ENCODE peak calls at places on chromosomes 11 and 22, in eight cellular contexts. B is colonic mucosa, E is body of pancreas, A is HFF-Myc, U is nephron progenitor cell, P is H9, F is coronary artery, I is upper lobe of right lung. L is an unnamed sample.

GRCh38 chr22:31627223-31627731 is 34.7 kb downstream of the PISD start:
- DNase-seq in P (peak), A (no peak), E (no peak), B (no peak), F (no peak), U (no peak), I (no peak), L (no peak)

GRCh38 chr11:58024601-58025091 is 965 bp downstream of the OR9Q1 start:
- DNase-seq in E (peak), I (peak), A (no peak), P (no peak), B (peak), U (peak), F (no peak), L (no peak)

GRCh38 chr11:104219081-104219480 is 55.1 kb upstream of the PDGFD start:
- DNase-seq in U (no peak), F (no peak), E (no peak), B (no peak), P (no peak), A (no peak), I (no peak), L (no peak)

GRCh38 chr22:36192601-36193000 is 9.0 kb downstream of the APOL4 start:
- DNase-seq in E (no peak), I (no peak), B (no peak), P (no peak), A (no peak), F (no peak), U (no peak), L (no peak)

GRCh38 chr11:118176400-118177134 is at the start of gene SCN2B:
- DNase-seq in U (no peak), I (no peak), B (no peak), E (no peak), F (no peak), P (no peak), A (no peak), L (no peak)

GRCh38 chr22:49417833-49418232 is 409.8 kb downstream of the BRD1 start:
- DNase-seq in I (no peak), A (no peak), U (no peak), E (no peak), P (no peak), B (no peak), F (peak), L (peak)

GRCh38 chr11:26675233-26675928 is 46.5 kb downstream of the SLC5A12 start:
- DNase-seq in A (no peak), F (no peak), I (no peak), P (no peak), E (no peak), U (no peak), B (no peak), L (no peak)

GRCh38 chr11:19301336-19301735 is 60.6 kb upstream of the E2F8 start:
- DNase-seq in I (no peak), B (no peak), F (no peak), P (no peak), A (no peak), U (no peak), E (no peak), L (no peak)

GRCh38 chr11:103601230-103601846 is 435.1 kb upstream of the DDI1 start:
- DNase-seq in I (no peak), P (peak), B (peak), E (peak), A (peak), F (no peak), U (peak), L (no peak)

GRCh38 chr11:121112498-121113455 is 11.7 kb downstream of the TECTA start:
- DNase-seq in I (peak), E (peak), U (peak), A (peak), P (peak), B (peak), F (no peak), L (no peak)

GRCh38 chr11:62708423-62709261 is 1.2 kb downstream of the GNG3 start:
- DNase-seq in E (no peak), I (peak), F (no peak), P (peak), A (no peak), U (no peak), B (peak), L (no peak)

GRCh38 chr11:77074205-77074604 is 7.4 kb downstream of the CAPN5 start:
- DNase-seq in P (peak), B (peak), A (no peak), E (no peak), I (peak), U (no peak), F (peak), L (no peak)

GRCh38 chr22:36599771-36600170 is 70.8 kb upstream of the EIF3D start:
- DNase-seq in E (no peak), P (no peak), A (no peak), B (no peak), I (peak), U (no peak), F (no peak), L (no peak)

GRCh38 chr22:17120281-17120680 is 879 bp downstream of the TMEM121B start:
- DNase-seq in P (peak), A (no peak), I (peak), B (no peak), F (no peak), U (peak), E (peak), L (no peak)

GRCh38 chr11:24383137-24383536 is 113.7 kb upstream of the LUZP2 start:
- DNase-seq in U (no peak), E (no peak), A (no peak), P (no peak), B (no peak), F (no peak), I (no peak), L (no peak)

GRCh38 chr11:3206128-3206921 is 12.3 kb downstream of the MRGPRG start:
- DNase-seq in I (no peak), U (no peak), E (no peak), F (no peak), P (no peak), A (no peak), B (no peak), L (peak)

GRCh38 chr11:11081273-11081672 is 223.4 kb upstream of the ZBED5 start:
- DNase-seq in E (no peak), A (no peak), F (no peak), B (no peak), P (no peak), U (no peak), I (no peak), L (no peak)

GRCh38 chr22:28051787-28052356 is 132.8 kb upstream of the PITPNB start:
- DNase-seq in I (peak), A (no peak), P (peak), E (peak), B (peak), U (peak), F (no peak), L (no peak)

GRCh38 chr22:49372530-49373288 is 455.0 kb downstream of the BRD1 start:
- DNase-seq in A (no peak), P (peak), I (peak), B (peak), U (peak), F (peak), E (no peak), L (peak)

GRCh38 chr11:62504158-62504973 is 42.2 kb downstream of the AHNAK start:
- DNase-seq in E (no peak), U (peak), P (peak), B (no peak), A (no peak), I (peak), F (no peak), L (no peak)

GRCh38 chr11:124799384-124800225 is 601 bp downstream of the MSANTD2 start:
- DNase-seq in P (peak), E (peak), I (peak), F (peak), U (peak), B (peak), A (no peak), L (no peak)

GRCh38 chr11:74634537-74634936 is 42.2 kb downstream of the POLD3 start:
- DNase-seq in A (no peak), F (no peak), U (no peak), E (peak), P (no peak), B (peak), I (no peak), L (no peak)

GRCh38 chr11:77468527-77468926 is 5.4 kb downstream of the PAK1 start:
- DNase-seq in P (no peak), U (no peak), I (no peak), B (no peak), A (no peak), E (no peak), F (no peak), L (no peak)

GRCh38 chr22:23086787-23087186 is 16.5 kb downstream of the GNAZ start:
- DNase-seq in F (no peak), P (no peak), U (no peak), E (no peak), A (no peak), I (no peak), B (no peak), L (no peak)

GRCh38 chr22:35341090-35341874 is 39.6 kb upstream of the HMOX1 start:
- DNase-seq in F (no peak), A (no peak), P (no peak), I (no peak), U (no peak), B (no peak), E (no peak), L (no peak)

GRCh38 chr11:126988655-126989054 is 11.9 kb downstream of the KIRREL3 start:
- DNase-seq in I (no peak), F (no peak), A (no peak), U (no peak), E (no peak), B (no peak), P (no peak), L (no peak)

GRCh38 chr22:46860562-46860961 is 98.1 kb downstream of the TBC1D22A start:
- DNase-seq in F (no peak), I (no peak), B (no peak), E (no peak), P (no peak), U (no peak), A (no peak), L (no peak)

GRCh38 chr22:43274595-43275240 is 68.5 kb downstream of the SCUBE1 start:
- DNase-seq in A (no peak), I (no peak), B (no peak), E (no peak), F (no peak), U (no peak), P (no peak), L (no peak)

GRCh38 chr22:43272301-43272700 is 70.9 kb downstream of the SCUBE1 start:
- DNase-seq in P (no peak), U (no peak), B (no peak), I (no peak), E (no peak), A (no peak), F (no peak), L (no peak)

GRCh38 chr22:43270949-43271348 is 72.2 kb downstream of the SCUBE1 start:
- DNase-seq in I (no peak), F (no peak), P (no peak), U (no peak), B (no peak), A (no peak), E (no peak), L (no peak)

GRCh38 chr22:43273902-43274484 is 69.2 kb downstream of the SCUBE1 start:
- DNase-seq in F (no peak), U (peak), A (no peak), B (no peak), I (no peak), E (peak), P (peak), L (no peak)

DNA sequence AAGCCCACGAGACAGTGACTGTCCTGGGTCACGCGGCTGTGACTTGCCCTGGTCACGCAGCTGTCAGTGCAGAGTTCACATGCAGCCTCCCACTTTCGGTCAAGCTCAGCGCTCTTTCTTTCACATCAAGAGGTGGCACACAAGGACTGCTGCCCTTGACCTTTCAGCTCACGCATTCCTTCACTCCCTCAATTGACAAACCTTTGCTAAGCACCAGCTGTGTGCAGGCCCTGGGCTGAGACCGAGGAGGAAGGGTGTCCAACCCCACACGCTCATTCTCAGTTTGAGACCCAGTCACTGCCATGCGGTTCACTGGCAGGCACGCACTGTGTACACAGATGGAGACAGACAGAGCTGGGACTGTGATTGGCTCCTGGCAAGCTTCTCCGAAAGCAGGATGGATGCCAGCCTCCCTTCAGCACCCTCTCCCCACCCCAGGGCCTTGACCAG is 70.3 kb downstream of the SCUBE1 start:
- DNase-seq in A (no peak), I (no peak), U (no peak), B (no peak), E (no peak), P (peak), F (no peak), L (no peak)
- TF ChIP-seq CTCF in A (no peak), I (no peak), U (no peak), B (no peak), E (no peak), P (peak), F (no peak), L (no peak)

DNA sequence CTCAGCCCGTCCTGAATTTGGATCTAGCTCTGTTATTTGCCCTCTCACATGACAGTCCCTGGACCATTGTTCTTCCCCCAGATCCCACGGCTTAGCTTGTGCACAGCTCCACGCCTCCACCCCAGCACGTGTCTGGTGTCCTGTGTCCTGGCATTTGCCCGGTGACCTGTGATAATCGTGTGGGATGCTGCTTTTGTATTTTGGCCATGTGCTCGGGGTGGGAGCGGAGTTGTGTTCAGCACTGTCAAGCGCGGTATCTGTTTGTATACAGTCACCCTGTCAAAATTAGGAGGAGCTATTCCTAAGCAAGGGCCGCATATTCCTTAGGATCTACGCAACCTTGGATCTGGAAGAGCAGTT is 11.9 kb downstream of the ADAMTS8 start:
- DNase-seq in F (no peak), P (no peak), I (no peak), U (no peak), B (no peak), A (no peak), E (no peak), L (no peak)
- TF ChIP-seq CTCF in F (no peak), P (no peak), I (no peak), U (no peak), B (no peak), A (no peak), E (no peak), L (no peak)

GRCh38 chr11:44758996-44759395 is 32.2 kb downstream of the TSPAN18 start:
- DNase-seq in P (peak), A (no peak), F (peak), E (no peak), B (no peak), U (no peak), I (no peak), L (no peak)

GRCh38 chr11:44759743-44760476 is 33.1 kb downstream of the TSPAN18 start:
- DNase-seq in A (no peak), P (peak), U (no peak), B (no peak), E (no peak), I (no peak), F (peak), L (no peak)

GRCh38 chr11:44760477-44760872 is 33.7 kb downstream of the TSPAN18 start:
- DNase-seq in I (no peak), E (no peak), U (no peak), P (peak), A (no peak), F (no peak), B (no peak), L (no peak)

GRCh38 chr11:44761546-44761961 is 34.8 kb downstream of the TSPAN18 start:
- DNase-seq in B (no peak), E (no peak), I (no peak), U (no peak), A (no peak), P (peak), F (peak), L (no peak)

GRCh38 chr11:44760917-44761545 is 34.3 kb downstream of the TSPAN18 start:
- DNase-seq in F (peak), P (peak), A (no peak), E (peak), I (no peak), U (no peak), B (no peak), L (no peak)
- TF ChIP-seq CTCF in F (no peak), P (peak), A (no peak), E (no peak), I (no peak), U (peak), B (no peak), L (no peak)

GRCh38 chr11:69213964-69214363 is 58.2 kb downstream of the SMIM38 start:
- DNase-seq in P (no peak), U (no peak), F (peak), E (no peak), I (no peak), B (no peak), A (no peak), L (no peak)

GRCh38 chr11:69213315-69213714 is 57.6 kb downstream of the SMIM38 start:
- DNase-seq in I (no peak), A (no peak), E (no peak), P (peak), B (no peak), U (no peak), F (peak), L (no peak)

GRCh38 chr11:69211540-69212120 is 55.9 kb downstream of the SMIM38 start:
- DNase-seq in E (no peak), I (no peak), A (no peak), U (no peak), B (no peak), F (peak), P (no peak), L (no peak)

GRCh38 chr11:69210660-69211035 is 54.9 kb downstream of the SMIM38 start:
- DNase-seq in I (no peak), F (no peak), A (no peak), U (no peak), B (no peak), E (no peak), P (no peak), L (no peak)

DNA sequence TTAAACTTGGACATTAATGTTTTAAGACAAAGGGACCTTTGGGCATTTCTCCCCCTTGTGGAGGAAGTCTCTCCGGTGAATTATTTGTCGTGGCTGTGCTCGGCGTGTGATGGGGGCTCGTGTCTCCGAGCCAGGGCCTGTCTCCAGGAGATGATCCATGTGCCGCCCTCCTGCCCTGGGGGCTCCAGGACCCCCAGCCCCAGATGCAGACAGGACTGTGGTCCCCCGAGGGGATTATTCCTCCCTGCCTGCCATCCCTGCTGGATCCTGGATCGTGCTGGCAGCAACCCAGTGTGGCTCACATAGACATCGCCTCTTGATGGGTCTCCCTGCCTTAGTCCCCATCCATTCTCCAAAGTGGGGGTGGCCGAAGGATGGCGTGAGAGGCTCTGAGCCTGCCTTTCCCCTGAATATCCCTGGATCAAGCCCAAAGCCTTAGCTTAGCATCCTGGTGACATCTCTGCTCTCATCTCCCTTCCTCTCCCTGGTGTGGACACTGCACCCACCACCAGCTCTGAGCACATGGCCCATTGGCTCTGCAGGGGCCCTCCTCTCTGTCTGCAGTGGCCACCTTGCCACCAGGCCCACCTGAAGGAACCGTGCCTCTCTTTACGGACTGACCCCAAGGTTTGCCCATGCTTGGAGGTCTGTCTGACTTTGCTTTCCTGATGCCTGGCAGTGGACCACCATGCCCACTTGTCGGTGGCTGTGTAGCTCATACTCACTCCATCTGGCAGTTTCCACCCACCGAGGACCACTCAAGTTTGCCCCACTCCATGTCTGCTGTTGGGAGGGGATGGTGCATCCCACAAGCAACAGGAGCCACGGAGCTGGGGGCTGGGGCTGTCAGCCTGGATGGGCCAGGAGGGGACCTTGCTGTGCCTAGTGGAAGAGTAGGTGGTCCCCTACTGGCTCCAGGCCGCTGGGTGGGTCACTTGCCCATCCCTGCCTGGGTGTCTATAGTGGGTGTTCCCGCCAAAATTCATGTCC is 56.7 kb downstream of the SMIM38 start:
- DNase-seq in I (peak), B (no peak), E (no peak), U (no peak), P (peak), F (peak), A (no peak), L (no peak)
- TF ChIP-seq CTCF in I (no peak), B (no peak), E (peak), U (peak), P (peak), F (no peak), A (no peak), L (peak)

DNA sequence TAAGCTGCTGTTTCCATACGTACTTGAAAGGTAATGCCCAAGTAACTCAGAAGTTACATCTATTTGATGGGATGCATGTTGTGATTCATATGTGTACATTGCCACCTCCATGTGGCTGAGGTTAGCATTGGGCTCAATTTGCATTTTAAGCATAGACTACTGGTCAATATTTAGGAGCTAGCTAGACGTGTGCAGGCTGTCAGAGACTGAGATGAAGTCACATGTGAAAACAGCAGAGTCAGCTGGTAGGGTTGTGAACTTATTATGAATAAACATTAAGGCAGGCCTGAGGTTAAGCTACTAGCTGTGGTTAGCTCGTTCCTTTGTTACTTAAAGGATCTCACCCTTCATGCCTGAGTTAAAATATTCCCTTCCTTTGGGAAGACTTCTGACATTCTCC is 114.5 kb upstream of the MTNR1B start:
- DNase-seq in A (no peak), U (no peak), P (no peak), F (no peak), E (no peak), B (no peak), I (no peak), L (no peak)
- TF ChIP-seq CTCF in A (no peak), U (no peak), P (no peak), F (no peak), E (no peak), B (no peak), I (no peak), L (peak)